ENCODE peak calls at places on chromosomes 4 and X, in seven cellular contexts. One of them, this sample, is unnamed.

GRCh38 chr4:76357981-76358380 is 51.4 kb downstream of the STBD1 start:
- DNase-seq in lung: no peak
- DNase-seq in CD8-positive, alpha-beta memory T cell: no peak
- DNase-seq in aorta: no peak
- DNase-seq in suprapubic skin: no peak
- DNase-seq in IMR-90: no peak
- DNase-seq in CD4-positive, alpha-beta memory T cell: no peak
- DNase-seq in this sample: no peak

GRCh38 chrX:150690126-150690525 is 3.1 kb upstream of the MTMR1 start:
- DNase-seq in CD4-positive, alpha-beta memory T cell: no peak
- DNase-seq in suprapubic skin: no peak
- DNase-seq in CD8-positive, alpha-beta memory T cell: no peak
- DNase-seq in lung: no peak
- DNase-seq in IMR-90: peak; percentile 92
- DNase-seq in aorta: no peak
- DNase-seq in this sample: no peak

GRCh38 chr4:22842360-22842759 is 149.6 kb downstream of the GBA3 start:
- DNase-seq in lung: no peak
- DNase-seq in CD8-positive, alpha-beta memory T cell: no peak
- DNase-seq in IMR-90: no peak
- DNase-seq in aorta: no peak
- DNase-seq in suprapubic skin: no peak
- DNase-seq in CD4-positive, alpha-beta memory T cell: no peak
- DNase-seq in this sample: no peak

GRCh38 chr4:149279331-149279730 is 536.3 kb downstream of the IQCM start:
- DNase-seq in aorta: no peak
- DNase-seq in IMR-90: no peak
- DNase-seq in CD8-positive, alpha-beta memory T cell: no peak
- DNase-seq in lung: no peak
- DNase-seq in suprapubic skin: no peak
- DNase-seq in CD4-positive, alpha-beta memory T cell: no peak
- DNase-seq in this sample: no peak

GRCh38 chr4:82437285-82438005 is 7.1 kb downstream of the ENOPH1 start:
- DNase-seq in IMR-90: peak; percentile 44
- DNase-seq in aorta: no peak
- DNase-seq in CD8-positive, alpha-beta memory T cell: no peak
- DNase-seq in suprapubic skin: no peak
- DNase-seq in lung: no peak
- DNase-seq in CD4-positive, alpha-beta memory T cell: no peak
- DNase-seq in this sample: no peak

GRCh38 chr4:86977621-86978184 is 42.9 kb downstream of the AFF1 start:
- DNase-seq in CD8-positive, alpha-beta memory T cell: no peak
- DNase-seq in CD4-positive, alpha-beta memory T cell: no peak
- DNase-seq in IMR-90: peak; percentile 76
- DNase-seq in aorta: no peak
- DNase-seq in lung: no peak
- DNase-seq in suprapubic skin: no peak
- DNase-seq in this sample: no peak

GRCh38 chrX:107940095-107940494 is 42.1 kb downstream of the TEX13B start:
- DNase-seq in aorta: no peak
- DNase-seq in suprapubic skin: no peak
- DNase-seq in CD8-positive, alpha-beta memory T cell: no peak
- DNase-seq in IMR-90: no peak
- DNase-seq in CD4-positive, alpha-beta memory T cell: no peak
- DNase-seq in lung: no peak
- DNase-seq in this sample: no peak

GRCh38 chrX:118418811-118419251 is 72.9 kb downstream of the WDR44 start:
- DNase-seq in IMR-90: no peak
- DNase-seq in lung: no peak
- DNase-seq in CD4-positive, alpha-beta memory T cell: no peak
- DNase-seq in suprapubic skin: no peak
- DNase-seq in aorta: no peak
- DNase-seq in CD8-positive, alpha-beta memory T cell: no peak
- DNase-seq in this sample: no peak

GRCh38 chr4:185625503-185625902 is 90.2 kb upstream of the PDLIM3 start:
- DNase-seq in suprapubic skin: no peak
- DNase-seq in CD4-positive, alpha-beta memory T cell: no peak
- DNase-seq in lung: no peak
- DNase-seq in CD8-positive, alpha-beta memory T cell: no peak
- DNase-seq in IMR-90: no peak
- DNase-seq in aorta: no peak
- DNase-seq in this sample: no peak

GRCh38 chr4:81605278-81605677 is 133.6 kb upstream of the RASGEF1B start:
- DNase-seq in lung: no peak
- DNase-seq in CD8-positive, alpha-beta memory T cell: no peak
- DNase-seq in suprapubic skin: no peak
- DNase-seq in aorta: no peak
- DNase-seq in CD4-positive, alpha-beta memory T cell: no peak
- DNase-seq in IMR-90: no peak
- DNase-seq in this sample: no peak

GRCh38 chrX:24259544-24260240 is 54.2 kb downstream of the SUPT20HL2 start:
- DNase-seq in CD8-positive, alpha-beta memory T cell: no peak
- DNase-seq in lung: no peak
- DNase-seq in suprapubic skin: no peak
- DNase-seq in aorta: no peak
- DNase-seq in IMR-90: peak; percentile 80
- DNase-seq in CD4-positive, alpha-beta memory T cell: peak; percentile 12
- DNase-seq in this sample: no peak

GRCh38 chr4:124152130-124152529 is 560.4 kb downstream of the ANKRD50 start:
- DNase-seq in CD8-positive, alpha-beta memory T cell: no peak
- DNase-seq in CD4-positive, alpha-beta memory T cell: no peak
- DNase-seq in IMR-90: no peak
- DNase-seq in lung: no peak
- DNase-seq in aorta: no peak
- DNase-seq in suprapubic skin: no peak
- DNase-seq in this sample: no peak

GRCh38 chr4:7361256-7361655 is 73.5 kb downstream of the PSAPL1 start:
- DNase-seq in aorta: peak; percentile 72
- DNase-seq in lung: no peak
- DNase-seq in suprapubic skin: no peak
- DNase-seq in IMR-90: no peak
- DNase-seq in CD4-positive, alpha-beta memory T cell: no peak
- DNase-seq in CD8-positive, alpha-beta memory T cell: no peak
- DNase-seq in this sample: no peak

GRCh38 chrX:22399793-22400192 is 127.1 kb downstream of the CBLL2 start:
- DNase-seq in suprapubic skin: no peak
- DNase-seq in CD8-positive, alpha-beta memory T cell: no peak
- DNase-seq in CD4-positive, alpha-beta memory T cell: no peak
- DNase-seq in aorta: no peak
- DNase-seq in IMR-90: peak; percentile 77
- DNase-seq in lung: no peak
- DNase-seq in this sample: no peak

GRCh38 chr4:138910201-138910913 is 105.2 kb upstream of the NOCT start:
- DNase-seq in aorta: no peak
- DNase-seq in CD8-positive, alpha-beta memory T cell: no peak
- DNase-seq in CD4-positive, alpha-beta memory T cell: no peak
- DNase-seq in suprapubic skin: no peak
- DNase-seq in lung: no peak
- DNase-seq in IMR-90: peak; percentile 55
- DNase-seq in this sample: no peak

GRCh38 chrX:13078739-13079444 is 34.5 kb upstream of the FAM9C start:
- DNase-seq in IMR-90: peak; percentile 81
- DNase-seq in aorta: no peak
- DNase-seq in CD8-positive, alpha-beta memory T cell: no peak
- DNase-seq in CD4-positive, alpha-beta memory T cell: no peak
- DNase-seq in suprapubic skin: no peak
- DNase-seq in lung: no peak
- DNase-seq in this sample: no peak

GRCh38 chr4:57501715-57502114 is 391.5 kb upstream of the IGFBP7 start:
- DNase-seq in IMR-90: peak; percentile 6
- DNase-seq in CD4-positive, alpha-beta memory T cell: no peak
- DNase-seq in suprapubic skin: no peak
- DNase-seq in CD8-positive, alpha-beta memory T cell: no peak
- DNase-seq in lung: no peak
- DNase-seq in aorta: no peak
- DNase-seq in this sample: no peak

GRCh38 chr4:16224669-16225068 is 1.6 kb downstream of the TAPT1 start:
- DNase-seq in CD8-positive, alpha-beta memory T cell: no peak
- DNase-seq in CD4-positive, alpha-beta memory T cell: peak; percentile 24
- DNase-seq in IMR-90: no peak
- DNase-seq in aorta: no peak
- DNase-seq in lung: no peak
- DNase-seq in suprapubic skin: no peak
- DNase-seq in this sample: no peak

GRCh38 chrX:17700976-17701375 is 36.3 kb upstream of the SCML1 start:
- DNase-seq in lung: no peak
- DNase-seq in CD8-positive, alpha-beta memory T cell: no peak
- DNase-seq in CD4-positive, alpha-beta memory T cell: no peak
- DNase-seq in IMR-90: no peak
- DNase-seq in aorta: no peak
- DNase-seq in suprapubic skin: no peak
- DNase-seq in this sample: no peak

GRCh38 chrX:44873415-44874270 is 655 bp downstream of the KDM6A start:
- DNase-seq in CD4-positive, alpha-beta memory T cell: peak; percentile 69
- DNase-seq in suprapubic skin: peak; percentile 78
- DNase-seq in CD8-positive, alpha-beta memory T cell: peak; percentile 41
- DNase-seq in aorta: peak; percentile 89
- DNase-seq in lung: peak; percentile 75
- DNase-seq in IMR-90: peak; percentile 44
- DNase-seq in this sample: no peak

GRCh38 chr4:72536443-72536842 is 32.6 kb downstream of the ADAMTS3 start:
- DNase-seq in CD4-positive, alpha-beta memory T cell: no peak
- DNase-seq in suprapubic skin: no peak
- DNase-seq in IMR-90: no peak
- DNase-seq in aorta: no peak
- DNase-seq in lung: no peak
- DNase-seq in CD8-positive, alpha-beta memory T cell: no peak
- DNase-seq in this sample: no peak

GRCh38 chrX:48465336-48465933 is 4.6 kb downstream of the SLC38A5 start:
- DNase-seq in suprapubic skin: no peak
- DNase-seq in lung: no peak
- DNase-seq in CD8-positive, alpha-beta memory T cell: no peak
- DNase-seq in IMR-90: peak; percentile 96
- DNase-seq in aorta: no peak
- DNase-seq in CD4-positive, alpha-beta memory T cell: no peak
- DNase-seq in this sample: no peak
- H3K4me3 ChIP-seq in suprapubic skin: no peak overlapping the region
- H3K4me3 ChIP-seq in lung: no peak overlapping the region
- H3K4me3 ChIP-seq in CD8-positive, alpha-beta memory T cell: no peak overlapping the region
- H3K4me3 ChIP-seq in IMR-90: no peak overlapping the region
- H3K4me3 ChIP-seq in aorta: no peak overlapping the region
- H3K4me3 ChIP-seq in CD4-positive, alpha-beta memory T cell: no peak overlapping the region
- H3K4me3 ChIP-seq in this sample: no peak overlapping the region

GRCh38 chrX:153953342-153953830 is 8.9 kb upstream of the RENBP start:
- DNase-seq in CD8-positive, alpha-beta memory T cell: peak; percentile 69
- DNase-seq in CD4-positive, alpha-beta memory T cell: peak; percentile 77
- DNase-seq in suprapubic skin: no peak
- DNase-seq in aorta: peak; percentile 93
- DNase-seq in lung: peak; percentile 74
- DNase-seq in IMR-90: peak; percentile 50
- DNase-seq in this sample: no peak

GRCh38 chrX:153952373-153953026 is 8.1 kb upstream of the RENBP start:
- DNase-seq in lung: no peak
- DNase-seq in CD8-positive, alpha-beta memory T cell: no peak
- DNase-seq in CD4-positive, alpha-beta memory T cell: no peak
- DNase-seq in aorta: no peak
- DNase-seq in IMR-90: no peak
- DNase-seq in suprapubic skin: no peak
- DNase-seq in this sample: no peak

GRCh38 chrX:153955451-153955732 is 10.9 kb upstream of the RENBP start:
- DNase-seq in lung: no peak
- DNase-seq in IMR-90: no peak
- DNase-seq in CD4-positive, alpha-beta memory T cell: no peak
- DNase-seq in aorta: no peak
- DNase-seq in suprapubic skin: no peak
- DNase-seq in CD8-positive, alpha-beta memory T cell: no peak
- DNase-seq in this sample: no peak

GRCh38 chrX:153954618-153955450 is 10.4 kb upstream of the RENBP start:
- DNase-seq in IMR-90: no peak
- DNase-seq in CD8-positive, alpha-beta memory T cell: no peak
- DNase-seq in suprapubic skin: no peak
- DNase-seq in CD4-positive, alpha-beta memory T cell: no peak
- DNase-seq in aorta: no peak
- DNase-seq in lung: no peak
- DNase-seq in this sample: no peak

GRCh38 chrX:153953892-153954617 is 9.6 kb upstream of the RENBP start:
- DNase-seq in CD8-positive, alpha-beta memory T cell: no peak
- DNase-seq in aorta: no peak
- DNase-seq in IMR-90: no peak
- DNase-seq in lung: no peak
- DNase-seq in suprapubic skin: no peak
- DNase-seq in CD4-positive, alpha-beta memory T cell: no peak
- DNase-seq in this sample: no peak
- H3K27me3 ChIP-seq in CD8-positive, alpha-beta memory T cell: no peaks in the 10 kb centered on the region
- H3K27me3 ChIP-seq in aorta: no peaks in the 10 kb centered on the region
- H3K27me3 ChIP-seq in IMR-90: no peaks in the 10 kb centered on the region
- H3K27me3 ChIP-seq in lung: no peaks in the 10 kb centered on the region
- H3K27me3 ChIP-seq in suprapubic skin: no peaks in the 10 kb centered on the region
- H3K27me3 ChIP-seq in CD4-positive, alpha-beta memory T cell: no peaks in the 10 kb centered on the region
- H3K27me3 ChIP-seq in this sample: no peaks in the 10 kb centered on the region

GRCh38 chrX:154356596-154356995 is 17.8 kb downstream of the FLNA start:
- DNase-seq in lung: no peak
- DNase-seq in aorta: no peak
- DNase-seq in suprapubic skin: no peak
- DNase-seq in CD4-positive, alpha-beta memory T cell: no peak
- DNase-seq in CD8-positive, alpha-beta memory T cell: no peak
- DNase-seq in IMR-90: no peak
- DNase-seq in this sample: no peak

GRCh38 chrX:154355094-154355775 is 19.2 kb downstream of the FLNA start:
- DNase-seq in CD8-positive, alpha-beta memory T cell: peak; percentile 9
- DNase-seq in lung: peak; percentile 82
- DNase-seq in aorta: no peak
- DNase-seq in CD4-positive, alpha-beta memory T cell: no peak
- DNase-seq in IMR-90: no peak
- DNase-seq in suprapubic skin: no peak
- DNase-seq in this sample: no peak

GRCh38 chrX:154357205-154357604 is 17.2 kb downstream of the FLNA start:
- DNase-seq in CD8-positive, alpha-beta memory T cell: no peak
- DNase-seq in CD4-positive, alpha-beta memory T cell: no peak
- DNase-seq in aorta: no peak
- DNase-seq in lung: no peak
- DNase-seq in suprapubic skin: no peak
- DNase-seq in IMR-90: no peak
- DNase-seq in this sample: no peak

GRCh38 chrX:154354516-154354915 is 19.9 kb downstream of the FLNA start:
- DNase-seq in lung: no peak
- DNase-seq in suprapubic skin: no peak
- DNase-seq in aorta: no peak
- DNase-seq in CD8-positive, alpha-beta memory T cell: no peak
- DNase-seq in IMR-90: no peak
- DNase-seq in CD4-positive, alpha-beta memory T cell: no peak
- DNase-seq in this sample: no peak

GRCh38 chrX:154355776-154356140 is 18.7 kb downstream of the FLNA start:
- DNase-seq in IMR-90: no peak
- DNase-seq in aorta: no peak
- DNase-seq in suprapubic skin: no peak
- DNase-seq in lung: no peak
- DNase-seq in CD4-positive, alpha-beta memory T cell: no peak
- DNase-seq in CD8-positive, alpha-beta memory T cell: no peak
- DNase-seq in this sample: no peak
- H3K4me1 ChIP-seq in IMR-90: no peaks in the 10 kb centered on the region
- H3K4me1 ChIP-seq in aorta: no peaks in the 10 kb centered on the region
- H3K4me1 ChIP-seq in suprapubic skin: peaks cover 5% of the 10 kb centered on the region
- H3K4me1 ChIP-seq in lung: no peaks in the 10 kb centered on the region
- H3K4me1 ChIP-seq in CD4-positive, alpha-beta memory T cell: peaks cover 97% of the 10 kb centered on the region
- H3K4me1 ChIP-seq in CD8-positive, alpha-beta memory T cell: peaks cover 71% of the 10 kb centered on the region
- H3K4me1 ChIP-seq in this sample: no peaks in the 10 kb centered on the region

GRCh38 chr4:114146947-114147618 is 167.6 kb upstream of the ARSJ start:
- DNase-seq in lung: no peak
- DNase-seq in aorta: no peak
- DNase-seq in suprapubic skin: no peak
- DNase-seq in CD4-positive, alpha-beta memory T cell: no peak
- DNase-seq in IMR-90: no peak
- DNase-seq in CD8-positive, alpha-beta memory T cell: no peak
- DNase-seq in this sample: no peak
- H3K4me3 ChIP-seq in lung: no peak overlapping the region
- H3K4me3 ChIP-seq in aorta: no peak overlapping the region
- H3K4me3 ChIP-seq in suprapubic skin: no peak overlapping the region
- H3K4me3 ChIP-seq in CD4-positive, alpha-beta memory T cell: no peak overlapping the region
- H3K4me3 ChIP-seq in IMR-90: no peak overlapping the region
- H3K4me3 ChIP-seq in CD8-positive, alpha-beta memory T cell: no peak overlapping the region
- H3K4me3 ChIP-seq in this sample: no peak overlapping the region